ENCODE peak calls at places on chromosomes 7 and 10, in five cellular contexts. Y is BJ, D is H9, A is OCI-LY7, J is endothelial cell. U is an unnamed sample.

GRCh38 chr10:31679931-31680330 is 248.7 kb downstream of the ARHGAP12 start:
- DNase-seq in Y (no peak), D (no peak), J (no peak), A (no peak), U (no peak)

GRCh38 chr10:5843814-5844705 is 30.8 kb upstream of the GDI2 start:
- DNase-seq in J (no peak), D (no peak), A (peak), Y (no peak), U (no peak)

GRCh38 chr10:110426294-110427153 is 71.2 kb upstream of the DUSP5 start:
- DNase-seq in Y (peak), J (no peak), A (peak), D (no peak), U (peak)

GRCh38 chr7:70647801-70648491 is 484.0 kb upstream of the GALNT17 start:
- DNase-seq in A (no peak), J (no peak), Y (no peak), D (no peak), U (no peak)

GRCh38 chr10:59719374-59719773 is 9.7 kb upstream of the SLC16A9 start:
- DNase-seq in D (no peak), Y (no peak), J (no peak), A (no peak), U (no peak)

GRCh38 chr7:119783799-119784198 is 489.2 kb upstream of the KCND2 start:
- DNase-seq in Y (no peak), J (no peak), D (no peak), A (no peak), U (no peak)

GRCh38 chr10:102678842-102679289 is 34.6 kb downstream of the TRIM8 start:
- DNase-seq in D (peak), J (peak), Y (no peak), A (peak), U (peak)

GRCh38 chr10:24981161-24981710 is 28.8 kb upstream of the PRTFDC1 start:
- DNase-seq in J (no peak), Y (no peak), A (no peak), D (no peak), U (no peak)

GRCh38 chr10:94902570-94902969 is 35.9 kb upstream of the CYP2C9 start:
- DNase-seq in Y (no peak), D (no peak), A (no peak), J (no peak), U (no peak)

GRCh38 chr10:113648478-113648877 is 15.4 kb downstream of the NRAP start:
- DNase-seq in D (no peak), A (no peak), J (no peak), Y (no peak), U (no peak)

GRCh38 chr7:56105508-56105907 is 768 bp downstream of the CHCHD2 start:
- DNase-seq in Y (peak), A (peak), J (no peak), D (no peak), U (no peak)

GRCh38 chr7:157299613-157300405 is 37.0 kb upstream of the DNAJB6 start:
- DNase-seq in J (no peak), A (no peak), Y (no peak), D (no peak), U (no peak)
- TF ChIP-seq CTCF in J (no peak), A (peak), Y (no peak), D (peak), U (no peak)

GRCh38 chr10:44460499-44460898 is 75.6 kb upstream of the CXCL12 start:
- DNase-seq in Y (no peak), D (no peak), A (no peak), J (no peak), U (no peak)
- TF ChIP-seq CTCF in Y (no peak), D (no peak), A (no peak), J (no peak), U (no peak)

DNA sequence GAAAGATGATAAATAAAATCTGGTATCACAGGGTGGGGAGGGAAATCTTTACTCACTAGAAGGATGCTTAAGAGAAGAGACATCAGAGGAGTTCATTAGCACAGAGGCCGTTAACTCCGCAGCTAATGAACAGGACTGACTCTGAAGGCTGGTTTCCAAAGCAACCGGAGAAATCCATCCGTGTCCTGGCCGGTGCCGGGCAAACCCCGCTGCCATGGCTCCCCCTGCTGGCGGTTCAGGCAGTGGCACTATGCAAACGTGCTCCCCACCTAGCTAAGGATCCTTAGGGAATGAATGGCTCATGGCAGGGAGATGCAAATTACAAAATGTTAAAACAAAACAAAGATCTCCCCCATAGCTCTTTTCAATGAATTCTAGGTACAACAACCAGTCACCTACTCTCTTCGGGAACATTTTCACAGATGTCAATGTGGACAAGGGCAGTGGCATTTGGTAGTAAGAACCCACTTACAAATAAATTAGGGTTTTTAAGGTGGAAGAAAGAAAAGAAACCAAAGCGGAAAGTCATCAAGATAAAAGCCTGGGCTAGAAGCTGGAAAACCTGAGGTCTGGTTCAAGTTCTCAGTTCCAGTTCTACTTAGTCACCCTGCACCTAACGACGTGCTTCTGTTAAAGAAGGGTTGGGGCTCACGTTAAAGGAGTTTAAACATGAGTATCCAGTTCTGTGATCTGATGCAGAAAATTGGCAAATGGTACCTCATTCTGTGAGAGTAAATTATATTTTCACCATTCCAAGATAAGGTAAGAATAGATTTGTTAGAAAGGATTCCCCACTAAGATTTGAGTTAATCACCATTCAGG is 138.2 kb downstream of the SVIL start:
- DNase-seq in Y (no peak), J (peak), D (peak), A (peak), U (peak)
- TF ChIP-seq CTCF in Y (peak), J (peak), D (peak), A (peak), U (peak)

GRCh38 chr10:11285171-11285570 is 267.5 kb downstream of the CELF2 start:
- DNase-seq in A (no peak), J (no peak), Y (no peak), D (no peak), U (peak)
- TF ChIP-seq CTCF in A (no peak), J (no peak), Y (peak), D (peak), U (no peak)

DNA sequence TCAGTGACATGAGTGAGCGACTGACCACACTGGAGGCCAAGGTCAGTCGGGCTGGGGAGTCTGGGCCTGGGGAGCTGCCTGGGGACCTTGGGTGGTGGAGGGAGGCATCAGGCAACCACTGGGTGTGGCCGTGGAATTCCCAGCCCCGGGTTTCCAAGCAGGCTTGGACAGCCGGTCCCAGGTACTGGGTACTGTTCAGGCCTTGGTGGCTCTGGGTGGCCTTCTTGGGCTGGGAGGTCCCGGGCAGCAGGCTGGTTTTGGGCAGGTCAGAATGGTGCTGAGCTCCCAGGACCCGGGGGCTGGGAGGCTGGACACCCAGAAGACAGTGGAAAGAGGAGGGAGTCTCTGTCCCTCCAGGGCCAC is 96.0 kb downstream of the MYL10 start:
- DNase-seq in D (no peak), A (no peak), Y (no peak), J (no peak), U (no peak)
- TF ChIP-seq CTCF in D (no peak), A (no peak), Y (no peak), J (no peak), U (no peak)

GRCh38 chr7:16422917-16423316 is 1.6 kb upstream of the CRPPA start:
- DNase-seq in Y (no peak), A (no peak), D (no peak), J (no peak), U (no peak)
- TF ChIP-seq CTCF in Y (no peak), A (no peak), D (peak), J (no peak), U (no peak)

GRCh38 chr10:7054915-7055314 is 355.9 kb downstream of the SFMBT2 start:
- DNase-seq in D (no peak), J (no peak), Y (no peak), A (peak), U (no peak)
- TF ChIP-seq CTCF in D (peak), J (peak), Y (peak), A (peak), U (peak)

GRCh38 chr7:121077165-121077630 is 88.7 kb downstream of the CPED1 start:
- DNase-seq in J (no peak), A (no peak), Y (no peak), D (no peak), U (no peak)
- TF ChIP-seq CTCF in J (no peak), A (no peak), Y (no peak), D (no peak), U (no peak)

U was measured in osteocyte.